ENCODE peak calls at places on chromosomes 3 and 15, in six cellular contexts. One of them, this sample, is unnamed. For H3K4me1, the result is how much of the 10 kb centered on the place peaks cover.

GRCh38 chr3:150733373-150733935 is 29.5 kb downstream of the SIAH2 start:
- DNase-seq in uterus: no peak
- DNase-seq in right cardiac atrium: no peak
- DNase-seq in SK-N-SH: no peak
- DNase-seq in CD4-positive, CD25-positive, alpha-beta regulatory T cell: no peak
- DNase-seq in tibial artery: no peak
- DNase-seq in this sample: no peak

GRCh38 chr15:86973284-86973844 is 893.7 kb downstream of the AGBL1 start:
- DNase-seq in uterus: no peak
- DNase-seq in right cardiac atrium: no peak
- DNase-seq in SK-N-SH: no peak
- DNase-seq in CD4-positive, CD25-positive, alpha-beta regulatory T cell: no peak
- DNase-seq in tibial artery: no peak
- DNase-seq in this sample: no peak

GRCh38 chr15:25933456-25934158 is 70.5 kb upstream of the ATP10A start:
- DNase-seq in uterus: peak
- DNase-seq in right cardiac atrium: peak
- DNase-seq in SK-N-SH: peak
- DNase-seq in CD4-positive, CD25-positive, alpha-beta regulatory T cell: peak
- DNase-seq in tibial artery: peak
- DNase-seq in this sample: peak

GRCh38 chr3:150779402-150779858 is 16.5 kb upstream of the SIAH2 start:
- DNase-seq in uterus: no peak
- DNase-seq in right cardiac atrium: no peak
- DNase-seq in SK-N-SH: peak
- DNase-seq in CD4-positive, CD25-positive, alpha-beta regulatory T cell: no peak
- DNase-seq in tibial artery: no peak
- DNase-seq in this sample: no peak

GRCh38 chr3:32113566-32113965 is 7.1 kb downstream of the GPD1L start:
- DNase-seq in uterus: no peak
- DNase-seq in right cardiac atrium: no peak
- DNase-seq in SK-N-SH: no peak
- DNase-seq in CD4-positive, CD25-positive, alpha-beta regulatory T cell: no peak
- DNase-seq in tibial artery: no peak
- DNase-seq in this sample: no peak

GRCh38 chr3:37940242-37940908 is 50.2 kb upstream of the VILL start:
- DNase-seq in uterus: no peak
- DNase-seq in right cardiac atrium: no peak
- DNase-seq in SK-N-SH: no peak
- DNase-seq in CD4-positive, CD25-positive, alpha-beta regulatory T cell: no peak
- DNase-seq in tibial artery: no peak
- DNase-seq in this sample: no peak

GRCh38 chr3:108125550-108126071 is 34.8 kb upstream of the CD47 start:
- DNase-seq in uterus: no peak
- DNase-seq in right cardiac atrium: no peak
- DNase-seq in SK-N-SH: no peak
- DNase-seq in CD4-positive, CD25-positive, alpha-beta regulatory T cell: peak
- DNase-seq in tibial artery: no peak
- DNase-seq in this sample: peak

GRCh38 chr3:154018100-154018696 is 103.0 kb upstream of the ARHGEF26 start:
- DNase-seq in uterus: no peak
- DNase-seq in right cardiac atrium: peak
- DNase-seq in SK-N-SH: peak
- DNase-seq in CD4-positive, CD25-positive, alpha-beta regulatory T cell: no peak
- DNase-seq in tibial artery: no peak
- DNase-seq in this sample: peak

GRCh38 chr15:58189148-58189811 is 51.1 kb downstream of the AQP9 start:
- DNase-seq in uterus: no peak
- DNase-seq in right cardiac atrium: no peak
- DNase-seq in SK-N-SH: no peak
- DNase-seq in CD4-positive, CD25-positive, alpha-beta regulatory T cell: no peak
- DNase-seq in tibial artery: no peak
- DNase-seq in this sample: no peak

DNA sequence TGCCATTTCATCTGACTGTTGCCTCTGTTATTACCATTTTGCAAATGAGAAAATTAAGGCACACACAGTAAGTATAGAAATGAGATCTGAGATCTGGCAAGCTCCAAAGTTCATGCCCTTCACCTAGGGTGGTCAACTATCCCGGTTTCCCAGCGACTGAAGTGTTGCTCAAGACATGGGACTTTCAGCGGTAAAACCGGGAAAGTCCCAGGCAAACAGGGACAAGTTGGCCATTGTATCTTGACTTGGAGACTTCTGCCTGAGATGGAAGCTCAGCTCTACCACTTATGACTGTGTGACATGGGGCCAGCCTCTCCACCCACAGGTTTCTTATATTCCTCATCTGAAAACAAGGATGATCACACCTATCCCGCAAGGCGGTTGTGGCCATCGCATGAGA is 55.6 kb upstream of the TPM1 start:
- DNase-seq in uterus: no peak
- DNase-seq in right cardiac atrium: no peak
- DNase-seq in SK-N-SH: no peak
- DNase-seq in CD4-positive, CD25-positive, alpha-beta regulatory T cell: no peak
- DNase-seq in tibial artery: no peak
- DNase-seq in this sample: no peak
- H3K4me1 ChIP-seq in uterus: under half
- H3K4me1 ChIP-seq in right cardiac atrium: under half
- H3K4me1 ChIP-seq in SK-N-SH: under half
- H3K4me1 ChIP-seq in CD4-positive, CD25-positive, alpha-beta regulatory T cell: under half
- H3K4me1 ChIP-seq in tibial artery: under half
- H3K4me1 ChIP-seq in this sample: under half

GRCh38 chr3:124611520-124611919 is 118.7 kb upstream of the UMPS start:
- DNase-seq in uterus: no peak
- DNase-seq in right cardiac atrium: no peak
- DNase-seq in SK-N-SH: no peak
- DNase-seq in CD4-positive, CD25-positive, alpha-beta regulatory T cell: no peak
- DNase-seq in tibial artery: no peak
- DNase-seq in this sample: no peak
- H3K4me1 ChIP-seq in uterus: under half
- H3K4me1 ChIP-seq in right cardiac atrium: under half
- H3K4me1 ChIP-seq in SK-N-SH: under half
- H3K4me1 ChIP-seq in CD4-positive, CD25-positive, alpha-beta regulatory T cell: under half
- H3K4me1 ChIP-seq in tibial artery: under half
- H3K4me1 ChIP-seq in this sample: under half

GRCh38 chr15:63979227-63979793 is 67.0 kb downstream of the DAPK2 start:
- DNase-seq in uterus: no peak
- DNase-seq in right cardiac atrium: no peak
- DNase-seq in SK-N-SH: no peak
- DNase-seq in CD4-positive, CD25-positive, alpha-beta regulatory T cell: no peak
- DNase-seq in tibial artery: no peak
- DNase-seq in this sample: no peak
- H3K4me1 ChIP-seq in uterus: under half
- H3K4me1 ChIP-seq in right cardiac atrium: under half
- H3K4me1 ChIP-seq in SK-N-SH: under half
- H3K4me1 ChIP-seq in CD4-positive, CD25-positive, alpha-beta regulatory T cell: under half
- H3K4me1 ChIP-seq in tibial artery: under half
- H3K4me1 ChIP-seq in this sample: under half

GRCh38 chr3:5016218-5017161 is 37.3 kb downstream of the BHLHE40 start:
- DNase-seq in uterus: no peak
- DNase-seq in right cardiac atrium: peak
- DNase-seq in SK-N-SH: no peak
- DNase-seq in CD4-positive, CD25-positive, alpha-beta regulatory T cell: no peak
- DNase-seq in tibial artery: peak
- DNase-seq in this sample: peak
- H3K4me1 ChIP-seq in uterus: under half
- H3K4me1 ChIP-seq in right cardiac atrium: under half
- H3K4me1 ChIP-seq in SK-N-SH: under half
- H3K4me1 ChIP-seq in CD4-positive, CD25-positive, alpha-beta regulatory T cell: under half
- H3K4me1 ChIP-seq in tibial artery: under half
- H3K4me1 ChIP-seq in this sample: half or more

This sample was measured in CD8-positive, alpha-beta memory T cell.